ENCODE peak calls at places on chromosomes 7 and 10, in nine cellular contexts. One of them, this sample, is unnamed.

GRCh38 chr7:27156508-27156898 is at the start of gene HOXA7:
- DNase-seq in NCI-H774: no peak
- DNase-seq in left kidney: peak
- DNase-seq in H54: no peak
- DNase-seq in right atrium auricular region: no peak
- DNase-seq in GM23338: peak
- DNase-seq in sigmoid colon: peak
- DNase-seq in left lobe of liver: no peak
- DNase-seq in RWPE1: no peak
- DNase-seq in this sample: no peak

GRCh38 chr7:116511552-116512523 is 12.3 kb downstream of the CAV2 start:
- DNase-seq in NCI-H774: peak
- DNase-seq in left kidney: no peak
- DNase-seq in H54: peak
- DNase-seq in right atrium auricular region: no peak
- DNase-seq in GM23338: no peak
- DNase-seq in sigmoid colon: no peak
- DNase-seq in left lobe of liver: peak
- DNase-seq in RWPE1: peak
- DNase-seq in this sample: no peak

GRCh38 chr7:28726563-28726962 is 231.6 kb downstream of the TRIL start:
- DNase-seq in NCI-H774: no peak
- DNase-seq in left kidney: no peak
- DNase-seq in H54: no peak
- DNase-seq in right atrium auricular region: no peak
- DNase-seq in GM23338: no peak
- DNase-seq in sigmoid colon: no peak
- DNase-seq in left lobe of liver: no peak
- DNase-seq in RWPE1: no peak
- DNase-seq in this sample: no peak

GRCh38 chr7:104855826-104856225 is 158.2 kb upstream of the KMT2E start:
- DNase-seq in NCI-H774: no peak
- DNase-seq in left kidney: peak
- DNase-seq in H54: no peak
- DNase-seq in right atrium auricular region: no peak
- DNase-seq in GM23338: no peak
- DNase-seq in sigmoid colon: no peak
- DNase-seq in left lobe of liver: no peak
- DNase-seq in RWPE1: no peak
- DNase-seq in this sample: no peak

GRCh38 chr10:273088-273487 is 137.8 kb downstream of the ZMYND11 start:
- DNase-seq in NCI-H774: no peak
- DNase-seq in left kidney: no peak
- DNase-seq in H54: no peak
- DNase-seq in right atrium auricular region: no peak
- DNase-seq in GM23338: no peak
- DNase-seq in sigmoid colon: no peak
- DNase-seq in left lobe of liver: no peak
- DNase-seq in RWPE1: no peak
- DNase-seq in this sample: no peak

GRCh38 chr7:134289423-134289822 is 27.3 kb downstream of the SLC35B4 start:
- DNase-seq in NCI-H774: no peak
- DNase-seq in left kidney: no peak
- DNase-seq in H54: no peak
- DNase-seq in right atrium auricular region: no peak
- DNase-seq in GM23338: no peak
- DNase-seq in sigmoid colon: no peak
- DNase-seq in left lobe of liver: no peak
- DNase-seq in RWPE1: no peak
- DNase-seq in this sample: no peak

GRCh38 chr10:26157734-26158133 is 58.8 kb upstream of the GAD2 start:
- DNase-seq in NCI-H774: no peak
- DNase-seq in left kidney: no peak
- DNase-seq in H54: no peak
- DNase-seq in right atrium auricular region: no peak
- DNase-seq in GM23338: peak
- DNase-seq in sigmoid colon: no peak
- DNase-seq in left lobe of liver: no peak
- DNase-seq in RWPE1: no peak
- DNase-seq in this sample: no peak

GRCh38 chr10:35940067-35940989 is 298.2 kb upstream of the FZD8 start:
- DNase-seq in NCI-H774: no peak
- DNase-seq in left kidney: peak
- DNase-seq in H54: no peak
- DNase-seq in right atrium auricular region: no peak
- DNase-seq in GM23338: no peak
- DNase-seq in sigmoid colon: no peak
- DNase-seq in left lobe of liver: no peak
- DNase-seq in RWPE1: no peak
- DNase-seq in this sample: no peak

GRCh38 chr10:32960022-32960421 is 2.0 kb upstream of the ITGB1 start:
- DNase-seq in NCI-H774: no peak
- DNase-seq in left kidney: no peak
- DNase-seq in H54: no peak
- DNase-seq in right atrium auricular region: no peak
- DNase-seq in GM23338: no peak
- DNase-seq in sigmoid colon: no peak
- DNase-seq in left lobe of liver: no peak
- DNase-seq in RWPE1: no peak
- DNase-seq in this sample: no peak